ENCODE peak calls at places on chromosomes 11 and 22, in ten cellular contexts. One of them, this sample, is unnamed.

GRCh38 chr22:50250555-50251471 is at the start of gene HDAC10:
- DNase-seq in mucosa of descending colon: peak
- DNase-seq in lower leg skin: peak
- DNase-seq in endothelial cell: peak
- DNase-seq in tibial artery: peak
- DNase-seq in GM13977: peak
- DNase-seq in mammary epithelial cell: peak
- DNase-seq in brain microvascular endothelial cell: peak
- DNase-seq in hepatocyte: peak
- DNase-seq in astrocyte of the cerebellum: no peak
- DNase-seq in this sample: peak

GRCh38 chr22:19482297-19482696 is 2.6 kb downstream of the CDC45 start:
- DNase-seq in mammary epithelial cell: no peak
- DNase-seq in tibial artery: peak
- DNase-seq in astrocyte of the cerebellum: no peak
- DNase-seq in GM13977: no peak
- DNase-seq in mucosa of descending colon: no peak
- DNase-seq in hepatocyte: no peak
- DNase-seq in brain microvascular endothelial cell: no peak
- DNase-seq in lower leg skin: no peak
- DNase-seq in endothelial cell: no peak
- DNase-seq in this sample: no peak

GRCh38 chr22:40116496-40117200 is 61.1 kb upstream of the TNRC6B start:
- DNase-seq in brain microvascular endothelial cell: no peak
- DNase-seq in mammary epithelial cell: no peak
- DNase-seq in tibial artery: no peak
- DNase-seq in GM13977: no peak
- DNase-seq in astrocyte of the cerebellum: no peak
- DNase-seq in endothelial cell: no peak
- DNase-seq in mucosa of descending colon: no peak
- DNase-seq in lower leg skin: no peak
- DNase-seq in hepatocyte: no peak
- DNase-seq in this sample: peak

GRCh38 chr11:119340335-119341221 is at the start of gene C1QTNF5:
- DNase-seq in hepatocyte: peak
- DNase-seq in brain microvascular endothelial cell: no peak
- DNase-seq in astrocyte of the cerebellum: peak
- DNase-seq in endothelial cell: peak
- DNase-seq in GM13977: no peak
- DNase-seq in mucosa of descending colon: peak
- DNase-seq in mammary epithelial cell: no peak
- DNase-seq in tibial artery: peak
- DNase-seq in lower leg skin: peak
- DNase-seq in this sample: no peak

GRCh38 chr11:112296044-112296443 is 35.4 kb upstream of the PLET1 start:
- DNase-seq in mammary epithelial cell: no peak
- DNase-seq in GM13977: no peak
- DNase-seq in astrocyte of the cerebellum: no peak
- DNase-seq in brain microvascular endothelial cell: no peak
- DNase-seq in hepatocyte: no peak
- DNase-seq in endothelial cell: no peak
- DNase-seq in tibial artery: no peak
- DNase-seq in mucosa of descending colon: no peak
- DNase-seq in lower leg skin: no peak
- DNase-seq in this sample: no peak

GRCh38 chr22:30572840-30573593 is 1.4 kb downstream of the GAL3ST1 start:
- DNase-seq in endothelial cell: no peak
- DNase-seq in lower leg skin: no peak
- DNase-seq in mucosa of descending colon: no peak
- DNase-seq in tibial artery: no peak
- DNase-seq in mammary epithelial cell: no peak
- DNase-seq in hepatocyte: peak
- DNase-seq in astrocyte of the cerebellum: no peak
- DNase-seq in GM13977: no peak
- DNase-seq in brain microvascular endothelial cell: no peak
- DNase-seq in this sample: no peak

GRCh38 chr11:35675901-35676610 is 13.5 kb downstream of the TRIM44 start:
- DNase-seq in mucosa of descending colon: no peak
- DNase-seq in astrocyte of the cerebellum: no peak
- DNase-seq in tibial artery: no peak
- DNase-seq in hepatocyte: no peak
- DNase-seq in GM13977: no peak
- DNase-seq in endothelial cell: no peak
- DNase-seq in mammary epithelial cell: no peak
- DNase-seq in brain microvascular endothelial cell: no peak
- DNase-seq in lower leg skin: no peak
- DNase-seq in this sample: no peak

GRCh38 chr22:47038206-47038835 is 275.9 kb downstream of the TBC1D22A start:
- DNase-seq in brain microvascular endothelial cell: no peak
- DNase-seq in mammary epithelial cell: no peak
- DNase-seq in lower leg skin: no peak
- DNase-seq in hepatocyte: no peak
- DNase-seq in tibial artery: no peak
- DNase-seq in GM13977: no peak
- DNase-seq in endothelial cell: no peak
- DNase-seq in astrocyte of the cerebellum: no peak
- DNase-seq in mucosa of descending colon: peak
- DNase-seq in this sample: no peak

GRCh38 chr11:128738942-128739341 is 45.1 kb downstream of the FLI1 start:
- DNase-seq in mucosa of descending colon: no peak
- DNase-seq in astrocyte of the cerebellum: no peak
- DNase-seq in brain microvascular endothelial cell: no peak
- DNase-seq in endothelial cell: no peak
- DNase-seq in tibial artery: no peak
- DNase-seq in mammary epithelial cell: no peak
- DNase-seq in lower leg skin: no peak
- DNase-seq in GM13977: no peak
- DNase-seq in hepatocyte: no peak
- DNase-seq in this sample: no peak

GRCh38 chr11:64653388-64653973 is 62.5 kb downstream of the SLC22A12 start:
- DNase-seq in GM13977: no peak
- DNase-seq in tibial artery: no peak
- DNase-seq in mucosa of descending colon: peak
- DNase-seq in lower leg skin: peak
- DNase-seq in mammary epithelial cell: no peak
- DNase-seq in brain microvascular endothelial cell: no peak
- DNase-seq in astrocyte of the cerebellum: no peak
- DNase-seq in endothelial cell: no peak
- DNase-seq in hepatocyte: no peak
- DNase-seq in this sample: no peak
- TF ChIP-seq CTCF in GM13977: no peak
- TF ChIP-seq CTCF in tibial artery: no peak
- TF ChIP-seq CTCF in mucosa of descending colon: no peak
- TF ChIP-seq CTCF in lower leg skin: no peak
- TF ChIP-seq CTCF in mammary epithelial cell: no peak
- TF ChIP-seq CTCF in brain microvascular endothelial cell: no peak
- TF ChIP-seq CTCF in astrocyte of the cerebellum: no peak
- TF ChIP-seq CTCF in endothelial cell: no peak
- TF ChIP-seq CTCF in hepatocyte: no peak
- TF ChIP-seq CTCF in this sample: peak

DNA sequence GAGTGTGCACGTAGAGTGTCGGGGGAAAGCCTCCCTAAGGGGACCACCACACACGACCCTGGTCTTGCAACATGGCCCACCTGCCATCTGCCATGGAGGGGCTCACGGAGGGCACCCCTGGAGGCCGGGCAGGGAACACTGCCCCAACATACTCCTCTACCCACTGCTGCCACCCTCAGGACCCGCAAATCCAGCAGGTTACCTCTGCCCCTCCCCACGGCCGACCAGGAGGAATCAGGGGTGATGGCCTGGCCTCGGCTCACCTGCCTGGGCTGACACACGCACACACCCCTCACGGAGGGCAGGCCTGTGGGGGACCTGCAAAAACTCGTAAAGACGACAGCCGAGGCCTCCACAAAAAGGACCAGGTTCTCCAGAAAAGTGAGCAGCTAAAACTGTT is 30.2 kb downstream of the CHID1 start:
- DNase-seq in mammary epithelial cell: no peak
- DNase-seq in hepatocyte: no peak
- DNase-seq in mucosa of descending colon: no peak
- DNase-seq in GM13977: no peak
- DNase-seq in astrocyte of the cerebellum: no peak
- DNase-seq in endothelial cell: no peak
- DNase-seq in tibial artery: no peak
- DNase-seq in brain microvascular endothelial cell: no peak
- DNase-seq in lower leg skin: no peak
- DNase-seq in this sample: no peak
- TF ChIP-seq CTCF in mammary epithelial cell: no peak
- TF ChIP-seq CTCF in hepatocyte: no peak
- TF ChIP-seq CTCF in mucosa of descending colon: no peak
- TF ChIP-seq CTCF in GM13977: no peak
- TF ChIP-seq CTCF in astrocyte of the cerebellum: no peak
- TF ChIP-seq CTCF in endothelial cell: no peak
- TF ChIP-seq CTCF in tibial artery: no peak
- TF ChIP-seq CTCF in brain microvascular endothelial cell: peak
- TF ChIP-seq CTCF in lower leg skin: no peak
- TF ChIP-seq CTCF in this sample: no peak

GRCh38 chr11:79610678-79611077 is 169.8 kb upstream of the TENM4 start:
- DNase-seq in endothelial cell: no peak
- DNase-seq in tibial artery: no peak
- DNase-seq in hepatocyte: no peak
- DNase-seq in mammary epithelial cell: no peak
- DNase-seq in lower leg skin: no peak
- DNase-seq in astrocyte of the cerebellum: no peak
- DNase-seq in GM13977: no peak
- DNase-seq in mucosa of descending colon: no peak
- DNase-seq in brain microvascular endothelial cell: no peak
- DNase-seq in this sample: no peak
- TF ChIP-seq CTCF in endothelial cell: peak
- TF ChIP-seq CTCF in tibial artery: no peak
- TF ChIP-seq CTCF in hepatocyte: no peak
- TF ChIP-seq CTCF in mammary epithelial cell: peak
- TF ChIP-seq CTCF in lower leg skin: no peak
- TF ChIP-seq CTCF in astrocyte of the cerebellum: no peak
- TF ChIP-seq CTCF in GM13977: no peak
- TF ChIP-seq CTCF in mucosa of descending colon: no peak
- TF ChIP-seq CTCF in brain microvascular endothelial cell: peak
- TF ChIP-seq CTCF in this sample: no peak

GRCh38 chr22:26642465-26643367 is 14.7 kb upstream of the MIAT start:
- DNase-seq in GM13977: peak
- DNase-seq in tibial artery: no peak
- DNase-seq in astrocyte of the cerebellum: no peak
- DNase-seq in mucosa of descending colon: peak
- DNase-seq in brain microvascular endothelial cell: no peak
- DNase-seq in mammary epithelial cell: no peak
- DNase-seq in hepatocyte: no peak
- DNase-seq in endothelial cell: peak
- DNase-seq in lower leg skin: no peak
- DNase-seq in this sample: peak
- TF ChIP-seq CTCF in GM13977: peak
- TF ChIP-seq CTCF in tibial artery: no peak
- TF ChIP-seq CTCF in astrocyte of the cerebellum: peak
- TF ChIP-seq CTCF in mucosa of descending colon: no peak
- TF ChIP-seq CTCF in brain microvascular endothelial cell: peak
- TF ChIP-seq CTCF in mammary epithelial cell: no peak
- TF ChIP-seq CTCF in hepatocyte: no peak
- TF ChIP-seq CTCF in endothelial cell: no peak
- TF ChIP-seq CTCF in lower leg skin: no peak
- TF ChIP-seq CTCF in this sample: peak

DNA sequence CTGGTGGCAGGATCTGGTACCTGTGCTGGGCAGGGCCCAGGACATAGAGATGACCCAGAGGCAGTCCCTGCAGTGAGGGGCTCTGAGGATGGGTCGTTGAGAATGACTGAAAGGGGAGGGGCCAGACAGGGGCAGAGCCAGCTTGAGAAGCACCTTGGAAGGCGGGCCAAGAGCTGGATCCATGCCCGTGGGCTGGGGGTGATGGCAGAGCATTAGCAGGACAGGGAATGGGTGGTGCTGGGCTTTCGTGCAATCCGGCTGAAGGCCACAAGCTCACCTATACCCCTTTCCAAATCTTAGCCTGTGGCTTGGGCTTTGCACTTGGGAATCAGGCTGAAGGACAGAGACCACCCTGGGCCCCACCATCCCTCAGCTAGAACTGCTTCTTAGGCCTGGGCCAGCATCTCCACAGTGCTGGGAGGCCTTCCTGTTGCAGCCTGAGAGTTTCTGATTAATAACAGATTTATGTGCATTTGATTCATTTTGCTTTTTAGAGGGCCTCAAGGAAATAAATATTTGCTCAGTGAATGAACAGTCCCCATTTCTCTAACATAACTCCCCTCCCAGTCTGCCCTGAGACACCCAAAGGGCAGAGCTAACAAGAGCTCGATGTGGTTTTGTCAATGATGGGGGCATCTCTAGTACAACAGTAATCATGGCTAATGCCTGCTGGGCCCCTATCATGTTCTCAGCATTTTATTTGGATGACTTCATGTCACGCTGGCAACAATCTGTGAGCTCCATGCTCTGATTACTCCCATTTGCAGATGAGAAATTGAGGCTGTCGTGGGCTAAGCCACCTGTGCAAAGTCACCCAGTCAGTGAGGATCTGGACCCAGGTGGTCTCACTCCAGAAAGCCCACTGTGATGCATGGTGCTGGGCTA is 39.3 kb downstream of the RIBC2 start:
- DNase-seq in endothelial cell: no peak
- DNase-seq in mucosa of descending colon: no peak
- DNase-seq in hepatocyte: no peak
- DNase-seq in GM13977: no peak
- DNase-seq in tibial artery: no peak
- DNase-seq in astrocyte of the cerebellum: no peak
- DNase-seq in mammary epithelial cell: no peak
- DNase-seq in brain microvascular endothelial cell: no peak
- DNase-seq in lower leg skin: no peak
- DNase-seq in this sample: no peak
- TF ChIP-seq CTCF in endothelial cell: no peak
- TF ChIP-seq CTCF in mucosa of descending colon: no peak
- TF ChIP-seq CTCF in hepatocyte: no peak
- TF ChIP-seq CTCF in GM13977: no peak
- TF ChIP-seq CTCF in tibial artery: no peak
- TF ChIP-seq CTCF in astrocyte of the cerebellum: no peak
- TF ChIP-seq CTCF in mammary epithelial cell: no peak
- TF ChIP-seq CTCF in brain microvascular endothelial cell: no peak
- TF ChIP-seq CTCF in lower leg skin: no peak
- TF ChIP-seq CTCF in this sample: no peak

DNA sequence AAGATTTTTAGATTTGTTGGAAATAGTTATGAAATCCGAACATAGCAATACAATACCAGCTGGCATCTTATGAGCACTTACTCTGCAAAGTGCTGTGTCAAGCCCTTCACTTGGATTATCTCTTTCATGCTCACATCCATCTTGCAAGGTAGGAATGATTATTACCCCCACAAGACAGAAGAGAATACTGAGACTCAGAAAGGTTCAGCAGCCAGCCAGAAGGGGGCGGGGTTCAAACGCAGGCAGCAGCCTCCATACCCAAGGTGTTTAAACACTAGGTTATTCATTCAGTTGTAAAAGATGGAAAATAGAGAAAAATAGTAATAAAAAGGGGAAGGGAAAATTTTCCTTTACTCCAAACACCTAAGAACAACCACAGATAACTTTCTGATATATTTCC is 158.5 kb downstream of the CCDC34 start:
- DNase-seq in hepatocyte: no peak
- DNase-seq in astrocyte of the cerebellum: no peak
- DNase-seq in mucosa of descending colon: no peak
- DNase-seq in tibial artery: no peak
- DNase-seq in brain microvascular endothelial cell: no peak
- DNase-seq in endothelial cell: peak
- DNase-seq in GM13977: no peak
- DNase-seq in mammary epithelial cell: no peak
- DNase-seq in lower leg skin: no peak
- DNase-seq in this sample: peak
- TF ChIP-seq CTCF in hepatocyte: peak
- TF ChIP-seq CTCF in astrocyte of the cerebellum: peak
- TF ChIP-seq CTCF in mucosa of descending colon: peak
- TF ChIP-seq CTCF in tibial artery: no peak
- TF ChIP-seq CTCF in brain microvascular endothelial cell: peak
- TF ChIP-seq CTCF in endothelial cell: no peak
- TF ChIP-seq CTCF in GM13977: peak
- TF ChIP-seq CTCF in mammary epithelial cell: peak
- TF ChIP-seq CTCF in lower leg skin: no peak
- TF ChIP-seq CTCF in this sample: peak